ENCODE peak calls at places on chromosomes 13 and 19, in six cellular contexts. B, U, W, V, S and J are unnamed samples.

GRCh38 chr13:78247362-78247761 is 328.7 kb upstream of the EDNRB start:
- DNase-seq in B (no peak), U (no peak), W (no peak), V (no peak), S (no peak), J (no peak)

GRCh38 chr19:35055715-35056179 is 14.2 kb downstream of the HPN start:
- DNase-seq in B (no peak), U (no peak), W (no peak), V (peak; percentile 24), S (no peak), J (no peak)

GRCh38 chr13:21000647-21001046 is 60.7 kb downstream of the LATS2 start:
- DNase-seq in B (no peak), U (no peak), W (no peak), V (no peak), S (no peak), J (no peak)

GRCh38 chr13:97976551-97977375 is 23.3 kb downstream of the IPO5 start:
- DNase-seq in B (no peak), U (peak; percentile 90), W (no peak), V (peak; percentile 36), S (peak; percentile 17), J (peak; percentile 68)

GRCh38 chr13:61146158-61146557 is 269.5 kb downstream of the PCDH20 start:
- DNase-seq in B (no peak), U (no peak), W (no peak), V (no peak), S (no peak), J (no peak)

GRCh38 chr19:28482221-28482620 is 730.7 kb downstream of the UQCRFS1 start:
- DNase-seq in B (no peak), U (no peak), W (no peak), V (no peak), S (no peak), J (no peak)

GRCh38 chr19:844300-844971 is 3.6 kb downstream of the PRTN3 start:
- DNase-seq in B (no peak), U (no peak), W (no peak), V (no peak), S (no peak), J (no peak)

GRCh38 chr13:32419862-32420261 is 8.1 kb downstream of the N4BP2L1 start:
- DNase-seq in B (no peak), U (no peak), W (no peak), V (no peak), S (no peak), J (no peak)

GRCh38 chr19:507286-508203 is at the start of gene TPGS1:
- DNase-seq in B (peak; percentile 97), U (peak; percentile 79), W (peak; percentile 60), V (peak; percentile 74), S (peak; percentile 79), J (peak; percentile 89)

GRCh38 chr19:3547301-3547731 is 8.3 kb downstream of the TEKTIP1 start:
- DNase-seq in B (no peak), U (no peak), W (peak; percentile 17), V (no peak), S (no peak), J (peak; percentile 70)

GRCh38 chr13:110650436-110650835 is 35.1 kb downstream of the NAXD start:
- DNase-seq in B (no peak), U (no peak), W (no peak), V (no peak), S (no peak), J (no peak)